ENCODE peak calls at places on chromosomes 4 and X, in nine cellular contexts. One of them, this sample, is unnamed.

GRCh38 chrX:23826653-23827052 is 43.7 kb downstream of the SAT1 start:
- DNase-seq in activated T-helper 1 cell treated with anti-CD3 and anti-CD28 coated beads, Interleukin-12 subunit alpha, Interleukin-12 subunit beta, Interleukin-2, Interleukin-4 antibody, amounts not matched to agents 30 ng/mL and 10 ng/mL and 1 ng/mL, durations not matched to agents 14 hours and 24 hours and 36 hours: no peak
- DNase-seq in SHP77: no peak
- DNase-seq in astrocyte: no peak
- DNase-seq in T-cell: no peak
- DNase-seq in cardiac fibroblast: no peak
- DNase-seq in GM12865: no peak
- DNase-seq in mammary epithelial cell: no peak
- DNase-seq in NCI-H510A: no peak
- DNase-seq in this sample: no peak

GRCh38 chr4:68344049-68344448 is 5.8 kb downstream of the YTHDC1 start:
- DNase-seq in activated T-helper 1 cell treated with anti-CD3 and anti-CD28 coated beads, Interleukin-12 subunit alpha, Interleukin-12 subunit beta, Interleukin-2, Interleukin-4 antibody, amounts not matched to agents 30 ng/mL and 10 ng/mL and 1 ng/mL, durations not matched to agents 14 hours and 24 hours and 36 hours: no peak
- DNase-seq in SHP77: no peak
- DNase-seq in astrocyte: no peak
- DNase-seq in T-cell: no peak
- DNase-seq in cardiac fibroblast: no peak
- DNase-seq in GM12865: no peak
- DNase-seq in mammary epithelial cell: peak; percentile 25
- DNase-seq in NCI-H510A: no peak
- DNase-seq in this sample: no peak

GRCh38 chr4:119046263-119046662 is 89.4 kb upstream of the MYOZ2 start:
- DNase-seq in activated T-helper 1 cell treated with anti-CD3 and anti-CD28 coated beads, Interleukin-12 subunit alpha, Interleukin-12 subunit beta, Interleukin-2, Interleukin-4 antibody, amounts not matched to agents 30 ng/mL and 10 ng/mL and 1 ng/mL, durations not matched to agents 14 hours and 24 hours and 36 hours: no peak
- DNase-seq in SHP77: no peak
- DNase-seq in astrocyte: no peak
- DNase-seq in T-cell: no peak
- DNase-seq in cardiac fibroblast: no peak
- DNase-seq in GM12865: no peak
- DNase-seq in mammary epithelial cell: no peak
- DNase-seq in NCI-H510A: no peak
- DNase-seq in this sample: no peak

GRCh38 chr4:168183717-168184571 is 91.6 kb downstream of the ANXA10 start:
- DNase-seq in activated T-helper 1 cell treated with anti-CD3 and anti-CD28 coated beads, Interleukin-12 subunit alpha, Interleukin-12 subunit beta, Interleukin-2, Interleukin-4 antibody, amounts not matched to agents 30 ng/mL and 10 ng/mL and 1 ng/mL, durations not matched to agents 14 hours and 24 hours and 36 hours: no peak
- DNase-seq in SHP77: peak; percentile 25
- DNase-seq in astrocyte: peak; percentile 28
- DNase-seq in T-cell: no peak
- DNase-seq in cardiac fibroblast: peak; percentile 66
- DNase-seq in GM12865: peak; percentile 44
- DNase-seq in mammary epithelial cell: peak; percentile 23
- DNase-seq in NCI-H510A: no peak
- DNase-seq in this sample: peak; percentile 55

GRCh38 chr4:52837716-52838558 is 24.2 kb upstream of the RASL11B start:
- DNase-seq in activated T-helper 1 cell treated with anti-CD3 and anti-CD28 coated beads, Interleukin-12 subunit alpha, Interleukin-12 subunit beta, Interleukin-2, Interleukin-4 antibody, amounts not matched to agents 30 ng/mL and 10 ng/mL and 1 ng/mL, durations not matched to agents 14 hours and 24 hours and 36 hours: no peak
- DNase-seq in SHP77: no peak
- DNase-seq in astrocyte: peak; percentile 83
- DNase-seq in T-cell: no peak
- DNase-seq in cardiac fibroblast: peak; percentile 63
- DNase-seq in GM12865: no peak
- DNase-seq in mammary epithelial cell: peak; percentile 97
- DNase-seq in NCI-H510A: no peak
- DNase-seq in this sample: peak; percentile 87

GRCh38 chr4:168551945-168552695 is 55.3 kb downstream of the PALLD start:
- DNase-seq in activated T-helper 1 cell treated with anti-CD3 and anti-CD28 coated beads, Interleukin-12 subunit alpha, Interleukin-12 subunit beta, Interleukin-2, Interleukin-4 antibody, amounts not matched to agents 30 ng/mL and 10 ng/mL and 1 ng/mL, durations not matched to agents 14 hours and 24 hours and 36 hours: no peak
- DNase-seq in SHP77: no peak
- DNase-seq in astrocyte: no peak
- DNase-seq in T-cell: no peak
- DNase-seq in cardiac fibroblast: no peak
- DNase-seq in GM12865: no peak
- DNase-seq in mammary epithelial cell: no peak
- DNase-seq in NCI-H510A: no peak
- DNase-seq in this sample: peak; percentile 46

GRCh38 chr4:33494150-33494549 is 2750.2 kb downstream of the ARAP2 start:
- DNase-seq in activated T-helper 1 cell treated with anti-CD3 and anti-CD28 coated beads, Interleukin-12 subunit alpha, Interleukin-12 subunit beta, Interleukin-2, Interleukin-4 antibody, amounts not matched to agents 30 ng/mL and 10 ng/mL and 1 ng/mL, durations not matched to agents 14 hours and 24 hours and 36 hours: no peak
- DNase-seq in SHP77: no peak
- DNase-seq in astrocyte: peak; percentile 3
- DNase-seq in T-cell: no peak
- DNase-seq in cardiac fibroblast: peak; percentile 13
- DNase-seq in GM12865: no peak
- DNase-seq in mammary epithelial cell: no peak
- DNase-seq in NCI-H510A: no peak
- DNase-seq in this sample: peak; percentile 10

GRCh38 chr4:6892190-6892908 is 17.3 kb upstream of the TBC1D14 start:
- DNase-seq in activated T-helper 1 cell treated with anti-CD3 and anti-CD28 coated beads, Interleukin-12 subunit alpha, Interleukin-12 subunit beta, Interleukin-2, Interleukin-4 antibody, amounts not matched to agents 30 ng/mL and 10 ng/mL and 1 ng/mL, durations not matched to agents 14 hours and 24 hours and 36 hours: peak; percentile 34
- DNase-seq in SHP77: no peak
- DNase-seq in astrocyte: peak; percentile 63
- DNase-seq in T-cell: no peak
- DNase-seq in cardiac fibroblast: peak; percentile 65
- DNase-seq in GM12865: no peak
- DNase-seq in mammary epithelial cell: no peak
- DNase-seq in NCI-H510A: no peak
- DNase-seq in this sample: peak; percentile 39

GRCh38 chr4:102787096-102787867 is 26.5 kb upstream of the MANBA start:
- DNase-seq in activated T-helper 1 cell treated with anti-CD3 and anti-CD28 coated beads, Interleukin-12 subunit alpha, Interleukin-12 subunit beta, Interleukin-2, Interleukin-4 antibody, amounts not matched to agents 30 ng/mL and 10 ng/mL and 1 ng/mL, durations not matched to agents 14 hours and 24 hours and 36 hours: no peak
- DNase-seq in SHP77: no peak
- DNase-seq in astrocyte: peak; percentile 58
- DNase-seq in T-cell: no peak
- DNase-seq in cardiac fibroblast: peak; percentile 87
- DNase-seq in GM12865: no peak
- DNase-seq in mammary epithelial cell: peak; percentile 46
- DNase-seq in NCI-H510A: no peak
- DNase-seq in this sample: peak; percentile 17